ENCODE peak calls at places on chromosomes 6 and 20, in seven cellular contexts. I is heart right ventricle, M is cardiac muscle cell, Y is OCI-LY7, B is pancreas, O is prostate gland, E is A549. K is an unnamed sample.

GRCh38 chr20:60249436-60249835 is 291.2 kb downstream of the CDH26 start:
- DNase-seq in I (no peak), M (peak; percentile 23), Y (no peak), B (no peak), O (no peak), E (peak; percentile 61), K (no peak)

GRCh38 chr6:20534906-20535305 is 649 bp downstream of the CDKAL1 start:
- DNase-seq in I (no peak), M (no peak), Y (peak; percentile 41), B (no peak), O (no peak), E (no peak), K (no peak)

GRCh38 chr6:46186583-46186982 is 15.8 kb upstream of the ENPP5 start:
- DNase-seq in I (no peak), M (no peak), Y (no peak), B (no peak), O (no peak), E (no peak), K (no peak)

GRCh38 chr6:13941902-13942301 is 17.1 kb downstream of the RNF182 start:
- DNase-seq in I (no peak), M (no peak), Y (no peak), B (no peak), O (no peak), E (no peak), K (no peak)

GRCh38 chr20:47345214-47345613 is 11.3 kb downstream of the ZMYND8 start:
- DNase-seq in I (no peak), M (no peak), Y (no peak), B (no peak), O (no peak), E (no peak), K (no peak)

GRCh38 chr6:28777147-28777461 is 146.7 kb downstream of the TRIM27 start:
- DNase-seq in I (no peak), M (no peak), Y (no peak), B (no peak), O (no peak), E (no peak), K (no peak)

GRCh38 chr20:36967636-36968035 is 16.1 kb upstream of the SAMHD1 start:
- DNase-seq in I (no peak), M (no peak), Y (no peak), B (no peak), O (no peak), E (no peak), K (no peak)

GRCh38 chr6:116511424-116512131 is at the start of gene CALHM5:
- DNase-seq in I (peak; percentile 58), M (peak; percentile 94), Y (no peak), B (no peak), O (no peak), E (peak; percentile 76), K (no peak)

GRCh38 chr6:30931272-30931671 is 698 bp downstream of the SFTA2 start:
- DNase-seq in I (no peak), M (no peak), Y (no peak), B (no peak), O (no peak), E (no peak), K (no peak)

GRCh38 chr20:9185511-9185910 is 116.6 kb downstream of the PLCB4 start:
- DNase-seq in I (no peak), M (no peak), Y (no peak), B (no peak), O (no peak), E (peak; percentile 22), K (no peak)

GRCh38 chr6:3022765-3023662 is 23.3 kb downstream of the NQO2 start:
- DNase-seq in I (peak; percentile 26), M (no peak), Y (no peak), B (no peak), O (no peak), E (peak; percentile 16), K (no peak)

GRCh38 chr6:11236351-11236750 is 3.9 kb upstream of the NEDD9 start:
- DNase-seq in I (no peak), M (no peak), Y (no peak), B (no peak), O (no peak), E (no peak), K (peak; percentile 18)

GRCh38 chr20:35773154-35773751 is 1.4 kb downstream of the PHF20 start:
- DNase-seq in I (peak; percentile 29), M (peak; percentile 52), Y (peak; percentile 40), B (peak; percentile 18), O (no peak), E (peak; percentile 12), K (peak; percentile 21)

GRCh38 chr6:144405173-144405572 is 120.0 kb downstream of the UTRN start:
- DNase-seq in I (no peak), M (peak; percentile 87), Y (no peak), B (no peak), O (no peak), E (no peak), K (no peak)

GRCh38 chr20:8454137-8454712 is 322.2 kb downstream of the PLCB1 start:
- DNase-seq in I (no peak), M (peak; percentile 93), Y (peak; percentile 53), B (no peak), O (no peak), E (peak; percentile 60), K (no peak)

GRCh38 chr6:28589952-28590340 is 64.3 kb downstream of the GPX5 start:
- DNase-seq in I (no peak), M (no peak), Y (no peak), B (no peak), O (no peak), E (no peak), K (no peak)

GRCh38 chr6:154197176-154197850 is 158.3 kb downstream of the OPRM1 start:
- DNase-seq in I (no peak), M (peak; percentile 33), Y (no peak), B (no peak), O (no peak), E (no peak), K (no peak)

GRCh38 chr20:48625136-48625900 is 202.5 kb downstream of the PREX1 start:
- DNase-seq in I (no peak), M (no peak), Y (no peak), B (peak; percentile 54), O (no peak), E (no peak), K (no peak)

GRCh38 chr20:48624315-48625020 is 203.3 kb downstream of the PREX1 start:
- DNase-seq in I (no peak), M (no peak), Y (no peak), B (peak; percentile 39), O (no peak), E (no peak), K (no peak)

GRCh38 chr20:48627737-48628128 is 200.1 kb downstream of the PREX1 start:
- DNase-seq in I (no peak), M (no peak), Y (no peak), B (no peak), O (no peak), E (no peak), K (no peak)

GRCh38 chr20:48626938-48627736 is 200.7 kb downstream of the PREX1 start:
- DNase-seq in I (no peak), M (no peak), Y (no peak), B (peak; percentile 41), O (no peak), E (no peak), K (no peak)

GRCh38 chr20:48626226-48626937 is 201.4 kb downstream of the PREX1 start:
- DNase-seq in I (no peak), M (peak; percentile 25), Y (no peak), B (peak; percentile 54), O (no peak), E (no peak), K (peak; percentile 83)
- H3K4me1 ChIP-seq in I (peaks cover 10% of the 10 kb centered on the region), M (no peaks in the 10 kb centered on the region), Y (peaks cover 11% of the 10 kb centered on the region), B (no peaks in the 10 kb centered on the region), O (no peaks in the 10 kb centered on the region), E (peaks cover 10% of the 10 kb centered on the region), K (peaks cover 21% of the 10 kb centered on the region)

DNA sequence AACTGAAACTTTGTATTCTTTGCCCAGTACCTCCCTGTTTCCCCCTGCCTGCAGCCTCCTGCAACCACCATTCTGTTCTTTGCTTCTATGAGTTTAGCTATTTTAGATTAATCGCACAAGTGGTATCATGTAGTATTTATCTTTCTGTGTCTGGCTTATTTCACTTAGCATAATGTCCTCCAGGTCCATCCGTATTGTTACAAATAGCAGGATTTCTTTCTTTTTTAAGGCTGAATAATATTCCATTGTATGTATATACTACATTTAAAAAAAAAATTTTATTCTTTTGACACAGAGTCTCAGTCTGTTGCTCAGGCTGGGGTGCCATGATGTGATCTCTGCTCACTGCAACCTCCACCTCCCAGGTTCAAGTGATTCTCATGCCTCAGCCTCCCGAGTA is 4.5 kb downstream of the C6orf89 start:
- DNase-seq in I (no peak), M (no peak), Y (no peak), B (no peak), O (no peak), E (no peak), K (no peak)
- TF ChIP-seq CTCF in I (no peak), M (no peak), Y (no peak), B (no peak), O (no peak), E (no peak), K (no peak)

DNA sequence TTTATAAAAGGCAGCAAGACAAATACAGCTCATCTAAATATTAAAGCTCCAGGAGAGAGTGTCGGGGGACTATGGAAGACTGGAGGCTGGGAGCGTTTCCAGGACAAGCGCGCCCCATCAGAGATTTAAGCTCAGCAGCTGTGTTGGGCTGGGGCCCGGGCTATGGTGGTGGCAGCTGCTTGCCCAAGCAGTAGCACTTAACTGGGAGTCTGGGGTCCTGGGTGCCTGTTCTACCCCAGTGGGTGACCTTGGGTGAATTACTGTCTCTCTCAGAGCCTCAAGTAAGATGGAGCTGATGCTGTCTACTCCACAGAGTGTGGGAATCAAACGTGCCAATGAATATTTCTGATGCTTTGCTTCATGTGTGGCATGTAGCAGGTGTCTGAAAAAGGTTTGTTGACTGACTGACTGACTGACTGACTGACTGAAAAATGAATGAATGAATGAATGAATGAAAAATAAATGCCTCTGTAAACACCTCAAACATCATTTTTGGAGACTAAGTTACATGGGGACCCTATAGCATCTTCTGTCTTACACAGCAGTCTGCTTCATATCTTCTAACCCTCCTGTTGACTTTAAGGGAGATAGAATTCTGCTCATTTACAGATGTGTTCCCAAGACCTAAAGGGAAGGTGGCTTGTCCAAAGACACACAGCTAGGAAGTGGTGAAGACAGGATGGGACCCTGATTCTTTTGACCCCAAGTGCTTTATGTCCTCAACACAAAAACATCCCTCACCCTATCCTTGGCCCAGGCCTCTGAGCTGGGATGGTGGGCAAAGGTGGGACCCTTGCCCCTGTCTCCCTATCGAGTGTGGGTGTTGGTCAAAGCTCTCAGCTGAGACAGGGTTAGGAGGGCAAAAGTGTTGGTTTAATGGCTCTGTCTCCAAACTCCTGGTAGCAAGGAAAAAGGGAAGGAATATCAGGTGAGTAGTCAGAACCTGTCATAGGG is 104.3 kb downstream of the TOX2 start:
- DNase-seq in I (no peak), M (no peak), Y (no peak), B (peak; percentile 25), O (no peak), E (no peak), K (no peak)
- H3K4me3 ChIP-seq in I (no peak overlapping the region), M (no peak overlapping the region), Y (no peak overlapping the region), B (no peak overlapping the region), O (no peak overlapping the region), E (no peak overlapping the region), K (no peak overlapping the region)

DNA sequence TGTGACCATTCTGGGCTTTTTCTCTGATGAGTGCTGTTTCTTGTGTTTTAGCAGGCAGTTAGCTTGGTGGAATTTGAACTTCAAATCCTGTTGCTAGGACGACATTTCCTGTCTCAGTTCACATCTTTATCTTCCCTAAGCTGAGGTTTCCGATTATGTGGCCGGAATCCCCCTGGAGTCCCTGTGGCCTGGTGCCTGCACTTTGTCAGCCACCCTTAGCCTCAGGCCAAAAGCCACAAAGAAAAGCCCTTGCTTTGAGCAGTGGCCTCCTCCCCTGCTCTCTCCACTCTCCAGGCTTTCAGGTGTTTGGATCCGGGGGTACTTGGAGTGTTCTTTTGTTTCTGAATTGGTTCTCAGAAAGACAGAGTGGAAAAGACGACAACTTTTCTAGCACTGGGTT is 59.9 kb upstream of the PMEPA1 start:
- DNase-seq in I (no peak), M (peak; percentile 61), Y (no peak), B (no peak), O (no peak), E (no peak), K (no peak)
- H3K4me1 ChIP-seq in I (no peaks in the 10 kb centered on the region), M (no peaks in the 10 kb centered on the region), Y (no peaks in the 10 kb centered on the region), B (no peaks in the 10 kb centered on the region), O (peaks cover 4% of the 10 kb centered on the region), E (peaks cover 54% of the 10 kb centered on the region), K (no peaks in the 10 kb centered on the region)

K was measured in CD8-positive, alpha-beta T cell.